ENCODE peak calls at places on chromosome 11, in nine cellular contexts. D, E, W, Y, M, T, J, G and C are unnamed samples.

GRCh38 chr11:112002491-112003216 is 22.6 kb upstream of the DLAT start:
- DNase-seq in D (no peak), E (no peak), W (no peak), Y (no peak), M (no peak), T (no peak), J (no peak), G (no peak), C (no peak)

GRCh38 chr11:57659669-57660068 is 2.1 kb downstream of the CLP1 start:
- DNase-seq in D (no peak), E (no peak), W (no peak), Y (no peak), M (no peak), T (no peak), J (no peak), G (no peak), C (no peak)

GRCh38 chr11:27218498-27219038 is 144.4 kb downstream of the CCDC34 start:
- DNase-seq in D (peak; percentile 98), E (no peak), W (no peak), Y (peak; percentile 36), M (no peak), T (no peak), J (no peak), G (no peak), C (no peak)

GRCh38 chr11:61771995-61772455 is 19.6 kb downstream of the MYRF start:
- DNase-seq in D (no peak), E (no peak), W (peak; percentile 59), Y (no peak), M (no peak), T (peak; percentile 68), J (no peak), G (peak; percentile 72), C (peak; percentile 54)

GRCh38 chr11:9895016-9895415 is 231.1 kb downstream of the SWAP70 start:
- DNase-seq in D (peak; percentile 80), E (no peak), W (no peak), Y (peak; percentile 40), M (no peak), T (no peak), J (no peak), G (no peak), C (no peak)

GRCh38 chr11:134785660-134786284 is 373.7 kb upstream of the B3GAT1 start:
- DNase-seq in D (no peak), E (no peak), W (no peak), Y (no peak), M (no peak), T (no peak), J (no peak), G (no peak), C (no peak)

GRCh38 chr11:9030601-9031000 is 26.8 kb upstream of the NRIP3 start:
- DNase-seq in D (no peak), E (no peak), W (no peak), Y (no peak), M (no peak), T (no peak), J (no peak), G (no peak), C (no peak)

GRCh38 chr11:16897460-16898061 is 116.7 kb downstream of the PLEKHA7 start:
- DNase-seq in D (no peak), E (no peak), W (peak; percentile 94), Y (no peak), M (no peak), T (peak; percentile 87), J (no peak), G (no peak), C (no peak)

GRCh38 chr11:112880454-112880853 is 80.8 kb upstream of the NCAM1 start:
- DNase-seq in D (no peak), E (no peak), W (no peak), Y (no peak), M (no peak), T (no peak), J (no peak), G (no peak), C (no peak)

GRCh38 chr11:14881794-14882193 is 10.2 kb downstream of the CYP2R1 start:
- DNase-seq in D (no peak), E (no peak), W (no peak), Y (no peak), M (no peak), T (no peak), J (no peak), G (no peak), C (no peak)

GRCh38 chr11:58061813-58062212 is 31.1 kb downstream of the OR6Q1 start:
- DNase-seq in D (peak; percentile 96), E (no peak), W (no peak), Y (peak; percentile 76), M (no peak), T (no peak), J (no peak), G (no peak), C (no peak)

GRCh38 chr11:121038642-121039409 is 14.9 kb downstream of the TBCEL start:
- DNase-seq in D (no peak), E (no peak), W (no peak), Y (no peak), M (no peak), T (no peak), J (no peak), G (no peak), C (no peak)

GRCh38 chr11:111515591-111515990 is 1.0 kb downstream of the HOATZ start:
- DNase-seq in D (no peak), E (no peak), W (peak; percentile 41), Y (no peak), M (no peak), T (no peak), J (no peak), G (no peak), C (no peak)

GRCh38 chr11:46361283-46362145 is 14.3 kb downstream of the DGKZ start:
- DNase-seq in D (peak; percentile 87), E (no peak), W (no peak), Y (no peak), M (peak; percentile 64), T (no peak), J (peak; percentile 88), G (peak; percentile 88), C (no peak)

DNA sequence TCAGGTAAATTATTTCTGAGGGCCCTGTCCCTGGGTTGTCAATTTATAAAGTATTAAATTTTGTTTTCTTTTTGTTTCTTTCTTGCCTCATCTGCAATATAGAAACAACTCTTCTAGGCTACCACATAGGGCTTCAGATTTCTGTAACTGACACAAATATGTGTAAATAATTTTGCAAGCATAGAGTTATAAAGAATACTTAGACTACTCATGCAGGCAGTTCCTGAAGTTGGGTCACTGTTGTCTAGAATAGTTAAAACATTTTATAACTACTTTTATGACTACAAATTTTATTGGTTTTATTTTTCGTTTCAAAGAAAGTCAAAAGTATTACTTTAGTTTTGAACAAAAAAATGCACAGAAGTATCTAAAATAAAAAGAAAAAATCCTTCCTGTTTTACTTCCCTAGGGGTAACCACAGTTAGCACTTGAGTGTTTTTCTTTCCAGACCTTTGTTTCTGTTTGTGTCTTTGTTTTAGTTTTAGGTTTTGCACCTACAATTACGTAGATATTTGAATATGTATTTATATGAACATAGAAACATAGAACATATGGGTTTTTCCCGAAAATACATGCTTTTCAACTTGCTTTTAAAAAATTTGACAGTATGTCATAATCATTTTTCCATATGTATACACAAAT is 12.4 kb upstream of the TMEM123 start:
- DNase-seq in D (no peak), E (no peak), W (no peak), Y (no peak), M (peak; percentile 5), T (no peak), J (no peak), G (no peak), C (no peak)
- TF ChIP-seq EZH2phosphoT487 in D (no peak), E (no peak), W (no peak), Y (no peak), M (no peak), T (no peak), J (no peak), G (no peak), C (no peak)

GRCh38 chr11:19744130-19744529 is 31.5 kb downstream of the NAV2 start:
- DNase-seq in D (no peak), E (no peak), W (no peak), Y (no peak), M (no peak), T (no peak), J (no peak), G (no peak), C (no peak)
- H3K79me2 ChIP-seq in D (peaks cover 96% of the 10 kb centered on the region), E (no peaks in the 10 kb centered on the region), W (no peaks in the 10 kb centered on the region), Y (peaks cover 22% of the 10 kb centered on the region), M (peaks cover 2% of the 10 kb centered on the region), T (no peaks in the 10 kb centered on the region), J (no peaks in the 10 kb centered on the region), G (peaks cover 93% of the 10 kb centered on the region), C (no peaks in the 10 kb centered on the region)

GRCh38 chr11:116807601-116808261 is 15.4 kb downstream of the APOA4 start:
- DNase-seq in D (no peak), E (no peak), W (no peak), Y (no peak), M (no peak), T (no peak), J (no peak), G (no peak), C (no peak)
- TF ChIP-seq EZH2phosphoT487 in D (no peak), E (no peak), W (no peak), Y (no peak), M (no peak), T (no peak), J (no peak), G (no peak), C (no peak)

GRCh38 chr11:73761403-73761945 is 600 bp upstream of the RAB6A start:
- DNase-seq in D (no peak), E (no peak), W (no peak), Y (no peak), M (no peak), T (no peak), J (no peak), G (no peak), C (no peak)

GRCh38 chr11:73758451-73758850 is 2.4 kb downstream of the RAB6A start:
- DNase-seq in D (no peak), E (no peak), W (no peak), Y (no peak), M (no peak), T (no peak), J (no peak), G (no peak), C (no peak)

GRCh38 chr11:73759520-73760065 is 1.3 kb downstream of the RAB6A start:
- DNase-seq in D (peak; percentile 77), E (no peak), W (no peak), Y (peak; percentile 38), M (no peak), T (peak; percentile 14), J (peak; percentile 23), G (peak; percentile 36), C (peak; percentile 15)

GRCh38 chr11:73760680-73761402 is at the start of gene RAB6A:
- DNase-seq in D (peak; percentile 100), E (peak; percentile 99), W (peak; percentile 99), Y (peak; percentile 100), M (peak; percentile 99), T (peak; percentile 100), J (peak; percentile 100), G (peak; percentile 96), C (peak; percentile 100)

DNA sequence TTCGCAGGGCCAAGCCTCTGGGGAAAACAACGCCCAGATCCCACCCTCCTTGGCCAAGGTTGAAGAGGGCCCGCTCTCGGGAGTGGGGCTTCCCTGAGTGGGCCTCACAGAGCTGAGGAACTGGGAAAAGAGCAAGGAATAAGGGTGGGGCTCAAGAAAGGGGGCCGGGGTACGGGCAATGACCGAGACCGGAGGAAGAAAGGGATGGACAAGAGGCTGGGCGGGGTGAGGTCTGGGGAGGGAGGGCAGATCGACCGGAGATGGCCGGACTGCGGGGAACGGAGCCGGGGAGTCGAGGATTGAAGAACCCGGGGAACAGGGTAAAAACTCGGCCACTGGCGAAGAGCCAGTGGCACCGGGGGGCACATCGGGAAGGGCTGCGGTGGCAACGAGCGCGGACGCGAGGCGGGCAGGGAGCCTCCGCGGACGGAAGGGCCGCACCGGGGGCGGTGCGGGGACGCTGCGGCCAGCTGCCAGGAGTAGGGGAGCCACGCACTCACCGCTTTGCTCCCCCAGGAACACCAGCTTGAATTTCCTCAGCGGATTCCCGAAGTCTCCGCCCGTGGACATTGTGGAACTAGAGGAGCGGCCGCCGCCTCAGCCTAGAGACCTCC is 701 bp downstream of the RAB6A start:
- DNase-seq in D (peak; percentile 71), E (no peak), W (peak; percentile 55), Y (peak; percentile 13), M (no peak), T (peak; percentile 61), J (peak; percentile 23), G (peak; percentile 69), C (peak; percentile 66)
- H3K79me2 ChIP-seq in D (peaks cover 56% of the 10 kb centered on the region), E (peaks cover 51% of the 10 kb centered on the region), W (peaks cover 52% of the 10 kb centered on the region), Y (peaks cover 54% of the 10 kb centered on the region), M (peaks cover 53% of the 10 kb centered on the region), T (peaks cover 51% of the 10 kb centered on the region), J (peaks cover 38% of the 10 kb centered on the region), G (peaks cover 55% of the 10 kb centered on the region), C (peaks cover 53% of the 10 kb centered on the region)